ENCODE peak calls at places on chromosomes 2 and 18, in eight cellular contexts. Q is NCI-H1092 treated with DMSO at 0.1 percent for 48 hours; M is stimulated activated CD8-positive, alpha-beta memory T cell treated with anti-CD3 and anti-CD28 coated beads, Interleukin-2, amount 100 ng/mL, for 1 hour; T is KG1; N is EL; Z is Daoy; H is HuH-7.5; C is A549. A is an unnamed sample.

GRCh38 chr18:50879302-50880107 is 587 bp downstream of the ME2 start:
- DNase-seq in Q (peak), M (no peak), T (no peak), N (peak), Z (peak), H (no peak), C (peak), A (peak)

GRCh38 chr18:48265328-48265727 is 143.9 kb downstream of the ZBTB7C start:
- DNase-seq in Q (no peak), M (no peak), T (no peak), N (no peak), Z (no peak), H (no peak), C (no peak), A (no peak)

GRCh38 chr2:20672191-20672951 is 5.4 kb downstream of the GDF7 start:
- DNase-seq in Q (no peak), M (no peak), T (no peak), N (no peak), Z (no peak), H (no peak), C (no peak), A (no peak)

GRCh38 chr2:71852141-71852711 is 295.4 kb downstream of the CYP26B1 start:
- DNase-seq in Q (no peak), M (no peak), T (no peak), N (no peak), Z (no peak), H (no peak), C (no peak), A (no peak)

GRCh38 chr2:42754021-42754775 is 9.7 kb downstream of the OXER1 start:
- DNase-seq in Q (peak), M (no peak), T (no peak), N (no peak), Z (no peak), H (no peak), C (no peak), A (no peak)

GRCh38 chr2:233461481-233461891 is 105.1 kb downstream of the USP40 start:
- DNase-seq in Q (peak), M (no peak), T (no peak), N (no peak), Z (no peak), H (no peak), C (no peak), A (no peak)

GRCh38 chr18:58364867-58365533 is 263.9 kb downstream of the ALPK2 start:
- DNase-seq in Q (no peak), M (no peak), T (no peak), N (peak), Z (peak), H (no peak), C (no peak), A (no peak)

GRCh38 chr18:75211002-75211621 is 515 bp downstream of the TSHZ1 start:
- DNase-seq in Q (peak), M (no peak), T (no peak), N (no peak), Z (peak), H (peak), C (peak), A (peak)

GRCh38 chr2:28318462-28319117 is 74.1 kb upstream of the FOSL2 start:
- DNase-seq in Q (no peak), M (no peak), T (no peak), N (no peak), Z (no peak), H (no peak), C (no peak), A (no peak)

GRCh38 chr2:68465081-68465916 is 1.8 kb downstream of the FBXO48 start:
- DNase-seq in Q (no peak), M (no peak), T (no peak), N (peak), Z (peak), H (no peak), C (no peak), A (no peak)

GRCh38 chr2:199457147-199458016 is at the start of gene SATB2:
- DNase-seq in Q (peak), M (no peak), T (no peak), N (peak), Z (peak), H (no peak), C (peak), A (peak)

GRCh38 chr2:45637440-45637839 is 14.0 kb upstream of the PRKCE start:
- DNase-seq in Q (no peak), M (no peak), T (no peak), N (peak), Z (peak), H (no peak), C (no peak), A (peak)